ENCODE peak calls at places on chromosomes 6 and 20, in seven cellular contexts. O is adrenal gland, D is uterus, H is body of pancreas, I is sigmoid colon, M is HCT116, K is IMR-90. Z is an unnamed sample. For H3K36me3, the result is how much of the 10 kb centered on the place peaks cover.

GRCh38 chr6:31712296-31712695 is 2.9 kb upstream of the LY6G6D start:
- DNase-seq in O (no peak), D (no peak), K (no peak), H (no peak), M (no peak), I (no peak), Z (no peak)

GRCh38 chr6:149107973-149108372 is 209.5 kb upstream of the TAB2 start:
- DNase-seq in M (no peak), O (no peak), D (no peak), I (no peak), K (no peak), H (no peak), Z (no peak)

GRCh38 chr6:3919130-3919628 is 70.0 kb downstream of the FAM50B start:
- DNase-seq in H (no peak), K (peak), D (no peak), I (no peak), O (no peak), M (no peak), Z (peak)

GRCh38 chr6:109660526-109660925 is 30.5 kb downstream of the AK9 start:
- DNase-seq in O (no peak), D (no peak), H (no peak), I (no peak), M (no peak), K (no peak), Z (no peak)

GRCh38 chr6:10383312-10384063 is 31.4 kb downstream of the TFAP2A start:
- DNase-seq in H (no peak), I (no peak), K (no peak), M (peak), O (no peak), D (no peak), Z (no peak)

GRCh38 chr6:25635886-25636317 is 16.1 kb upstream of the SCGN start:
- DNase-seq in M (no peak), I (no peak), D (no peak), H (no peak), O (no peak), K (no peak), Z (no peak)

GRCh38 chr20:9515761-9516657 is 1.6 kb downstream of the LAMP5 start:
- DNase-seq in M (peak), D (no peak), H (no peak), K (no peak), I (no peak), O (peak), Z (peak)

GRCh38 chr20:32521780-32522524 is 63.2 kb downstream of the NOL4L start:
- DNase-seq in I (peak), D (peak), K (peak), O (peak), M (peak), H (peak), Z (peak)

GRCh38 chr6:140105857-140106256 is 731.4 kb upstream of the CITED2 start:
- DNase-seq in H (no peak), K (no peak), I (no peak), M (peak), D (peak), O (peak), Z (peak)

GRCh38 chr6:116010400-116011095 is 50.1 kb downstream of the FRK start:
- DNase-seq in M (peak), O (peak), H (peak), D (peak), I (peak), K (peak), Z (peak)

GRCh38 chr6:4910060-4910746 is 93.6 kb downstream of the RPP40 start:
- DNase-seq in D (no peak), I (no peak), K (no peak), H (no peak), O (no peak), M (no peak), Z (peak)

GRCh38 chr20:37233471-37234253 is 28.0 kb downstream of the GHRH start:
- DNase-seq in H (no peak), D (no peak), M (no peak), I (no peak), K (no peak), O (no peak), Z (no peak)

GRCh38 chr6:45930419-45931059 is 85.1 kb downstream of the CLIC5 start:
- DNase-seq in D (peak), M (peak), I (no peak), K (peak), H (peak), O (peak), Z (peak)

GRCh38 chr6:149223934-149224333 is 93.6 kb upstream of the TAB2 start:
- DNase-seq in H (no peak), D (no peak), M (no peak), K (no peak), O (no peak), I (no peak), Z (no peak)

GRCh38 chr20:48851579-48851978 is 23.8 kb upstream of the PREX1 start:
- DNase-seq in M (no peak), K (no peak), O (no peak), I (no peak), H (no peak), D (no peak), Z (no peak)

GRCh38 chr6:55276745-55277627 is 50.3 kb upstream of the GFRAL start:
- DNase-seq in M (peak), H (peak), O (peak), I (no peak), D (peak), K (peak), Z (peak)

GRCh38 chr20:23079926-23080325 is 6.2 kb downstream of the CD93 start:
- DNase-seq in H (no peak), M (no peak), O (no peak), K (no peak), I (no peak), D (no peak), Z (no peak)

GRCh38 chr6:24836116-24836515 is 37.4 kb upstream of the ARMH2 start:
- DNase-seq in O (no peak), H (no peak), K (no peak), M (no peak), D (no peak), I (no peak), Z (no peak)

GRCh38 chr6:26543953-26544352 is 5.8 kb downstream of the HMGN4 start:
- DNase-seq in O (no peak), K (peak), I (no peak), M (no peak), D (no peak), H (no peak), Z (no peak)

GRCh38 chr20:62370115-62370806 is 3.1 kb upstream of the LAMA5 start:
- DNase-seq in I (no peak), O (peak), M (no peak), D (no peak), K (peak), H (no peak), Z (no peak)

GRCh38 chr20:3706774-3707507 is 5.5 kb downstream of the SIGLEC1 start:
- DNase-seq in O (peak), H (peak), K (peak), D (no peak), M (no peak), I (no peak), Z (peak)

GRCh38 chr20:57061058-57061900 is 205.2 kb downstream of the BMP7 start:
- DNase-seq in I (peak), M (no peak), H (no peak), O (no peak), D (peak), K (no peak), Z (peak)

GRCh38 chr6:4504700-4505099 is 271.5 kb upstream of the CDYL start:
- DNase-seq in D (no peak), M (no peak), I (no peak), K (no peak), O (no peak), H (no peak), Z (no peak)

GRCh38 chr20:47273591-47274235 is 82.8 kb downstream of the ZMYND8 start:
- DNase-seq in O (no peak), I (no peak), K (peak), D (no peak), H (no peak), M (no peak), Z (no peak)

GRCh38 chr6:113879186-113880096 is 22.3 kb downstream of the MARCKS start:
- DNase-seq in D (peak), M (peak), O (peak), H (peak), K (peak), I (peak), Z (peak)

GRCh38 chr6:127460465-127460864 is 1.3 kb upstream of the KIAA0408 start:
- DNase-seq in D (no peak), K (no peak), M (no peak), H (no peak), O (no peak), I (no peak), Z (no peak)

GRCh38 chr6:2725364-2725988 is 25.2 kb downstream of the MYLK4 start:
- DNase-seq in K (no peak), I (no peak), M (no peak), H (no peak), D (no peak), O (no peak), Z (no peak)

GRCh38 chr20:60694763-60695162 is 557.3 kb upstream of the CDH4 start:
- DNase-seq in D (no peak), O (no peak), I (no peak), K (peak), M (no peak), H (no peak), Z (no peak)

GRCh38 chr6:71537717-71538116 is 249.1 kb downstream of the OGFRL1 start:
- DNase-seq in K (peak), O (no peak), M (no peak), I (no peak), D (no peak), H (no peak), Z (no peak)

GRCh38 chr20:48282591-48283228 is 497.4 kb upstream of the SULF2 start:
- DNase-seq in K (no peak), I (no peak), D (no peak), H (no peak), M (no peak), O (no peak), Z (no peak)

GRCh38 chr6:27866370-27867050 is 45.7 kb downstream of the OR2B2 start:
- DNase-seq in O (no peak), H (no peak), I (no peak), M (no peak), D (no peak), K (peak), Z (no peak)

GRCh38 chr6:121686611-121687023 is 251.2 kb downstream of the GJA1 start:
- DNase-seq in D (no peak), M (no peak), I (no peak), H (no peak), K (no peak), O (no peak), Z (peak)

GRCh38 chr6:163748886-163749285 is 334.4 kb downstream of the QKI start:
- DNase-seq in H (no peak), M (no peak), K (no peak), O (no peak), I (no peak), D (no peak), Z (no peak)

GRCh38 chr6:47073125-47074110 is 31.3 kb upstream of the ADGRF1 start:
- DNase-seq in K (no peak), D (no peak), M (peak), H (no peak), O (no peak), I (no peak), Z (no peak)

GRCh38 chr6:21987501-21987957 is 309.3 kb downstream of the PRL start:
- DNase-seq in D (peak), M (peak), I (peak), O (peak), K (peak), H (peak), Z (peak)

GRCh38 chr20:42082611-42083010 is 464.4 kb upstream of the CHD6 start:
- DNase-seq in D (no peak), O (peak), K (peak), I (no peak), H (peak), M (no peak), Z (peak)

GRCh38 chr6:6704423-6705060 is 116.0 kb downstream of the LY86 start:
- DNase-seq in M (no peak), O (no peak), K (no peak), H (no peak), I (no peak), D (no peak), Z (no peak)

GRCh38 chr6:150169609-150170008 is 26.8 kb downstream of the PPP1R14C start:
- DNase-seq in O (no peak), M (peak), H (no peak), K (peak), I (no peak), D (no peak), Z (no peak)

GRCh38 chr6:134376785-134377184 is 58.9 kb upstream of the SGK1 start:
- DNase-seq in O (no peak), I (no peak), H (no peak), D (no peak), M (no peak), K (no peak), Z (no peak)

DNA sequence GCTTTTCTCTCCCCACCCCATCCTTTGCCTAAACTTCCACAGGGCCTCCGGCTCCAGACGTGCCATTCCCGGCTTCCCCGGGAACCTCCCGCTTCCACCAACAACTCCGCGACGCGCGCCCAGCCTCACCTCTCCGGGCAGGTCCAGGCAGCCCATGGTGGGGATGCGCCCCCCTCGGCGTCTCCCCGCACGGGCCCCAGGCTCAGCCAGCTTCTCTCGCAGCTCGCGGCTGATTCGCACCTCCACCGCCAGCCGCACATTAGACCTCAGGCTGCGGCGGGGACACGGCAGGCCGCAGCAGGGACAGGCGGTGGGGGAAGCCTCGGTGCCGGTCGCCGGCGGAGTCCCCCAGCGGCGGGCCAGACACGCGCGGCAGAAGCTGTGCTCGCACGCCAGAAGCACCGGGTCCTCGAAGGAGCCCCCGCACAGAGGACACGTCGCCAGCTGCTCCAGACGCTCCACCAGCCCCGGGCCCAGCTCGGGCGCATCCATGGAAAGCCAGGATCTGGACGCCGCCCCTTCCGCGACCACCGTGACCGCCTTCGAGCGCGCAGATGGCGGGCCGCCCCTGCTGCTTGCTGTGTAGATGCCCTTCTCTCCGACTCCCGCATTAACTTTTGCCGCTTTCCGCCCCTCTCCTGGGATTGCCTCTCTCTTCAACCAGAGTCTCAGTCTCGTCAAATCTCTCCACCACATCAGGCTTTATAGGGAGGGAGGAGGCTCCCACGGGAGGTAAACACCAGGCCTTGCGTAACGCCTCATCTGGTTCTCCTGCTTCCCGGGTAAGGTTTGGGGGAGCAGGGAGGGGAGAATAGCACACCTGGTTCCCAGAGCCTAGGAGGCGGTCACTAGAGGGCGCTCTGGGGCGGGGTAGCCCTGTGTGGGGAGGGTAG is at the start of gene RNF39:
- DNase-seq in M (no peak), O (no peak), K (no peak), D (no peak), I (no peak), H (no peak), Z (no peak)
- TF ChIP-seq POLR2A in M (no peak), O (no peak), K (no peak), D (no peak), I (no peak), H (peak), Z (no peak)

GRCh38 chr20:25215521-25215920 is 20.0 kb downstream of the ENTPD6 start:
- DNase-seq in I (no peak), O (no peak), M (no peak), K (no peak), D (peak), H (no peak), Z (no peak)
- H3K36me3 ChIP-seq in I (under half), O (under half), M (under half), K (under half), D (under half), H (under half), Z (half or more)

GRCh38 chr20:50957798-50958732 is at the start of gene DPM1:
- DNase-seq in K (peak), I (peak), H (peak), D (peak), M (no peak), O (peak), Z (peak)
- TF ChIP-seq POLR2A in K (peak), I (peak), H (peak), D (no peak), M (peak), O (peak), Z (peak)

GRCh38 chr6:14874975-14875677 is 370.7 kb upstream of the JARID2 start:
- DNase-seq in K (no peak), I (no peak), D (no peak), O (no peak), M (no peak), H (no peak), Z (no peak)
- H3K36me3 ChIP-seq in K (under half), I (under half), D (under half), O (under half), M (under half), H (under half), Z (under half)

GRCh38 chr6:85390105-85390728 is 59.7 kb upstream of the NT5E start:
- DNase-seq in I (no peak), M (no peak), K (peak), O (no peak), H (no peak), D (no peak), Z (no peak)
- TF ChIP-seq POLR2A in I (no peak), M (no peak), K (no peak), O (no peak), H (no peak), D (no peak), Z (no peak)

GRCh38 chr20:46055269-46055668 is 26.3 kb downstream of the SLC12A5 start:
- DNase-seq in H (no peak), K (no peak), O (no peak), D (no peak), I (peak), M (no peak), Z (no peak)
- H3K36me3 ChIP-seq in H (under half), K (under half), O (under half), D (under half), I (under half), M (under half), Z (under half)

GRCh38 chr6:41780623-41781301 is at the start of gene PRICKLE4:
- DNase-seq in H (peak), I (peak), O (peak), M (no peak), D (peak), K (no peak), Z (peak)

GRCh38 chr6:41781302-41781711 is 725 bp downstream of the PRICKLE4 start:
- DNase-seq in O (no peak), H (peak), I (no peak), D (peak), M (no peak), K (no peak), Z (peak)

GRCh38 chr6:41778895-41779294 is 805 bp downstream of the FRS3 start:
- DNase-seq in O (no peak), H (no peak), K (no peak), D (no peak), M (no peak), I (no peak), Z (no peak)

GRCh38 chr6:41779336-41779735 is 364 bp downstream of the FRS3 start:
- DNase-seq in O (no peak), D (no peak), H (no peak), K (no peak), I (no peak), M (no peak), Z (no peak)

DNA sequence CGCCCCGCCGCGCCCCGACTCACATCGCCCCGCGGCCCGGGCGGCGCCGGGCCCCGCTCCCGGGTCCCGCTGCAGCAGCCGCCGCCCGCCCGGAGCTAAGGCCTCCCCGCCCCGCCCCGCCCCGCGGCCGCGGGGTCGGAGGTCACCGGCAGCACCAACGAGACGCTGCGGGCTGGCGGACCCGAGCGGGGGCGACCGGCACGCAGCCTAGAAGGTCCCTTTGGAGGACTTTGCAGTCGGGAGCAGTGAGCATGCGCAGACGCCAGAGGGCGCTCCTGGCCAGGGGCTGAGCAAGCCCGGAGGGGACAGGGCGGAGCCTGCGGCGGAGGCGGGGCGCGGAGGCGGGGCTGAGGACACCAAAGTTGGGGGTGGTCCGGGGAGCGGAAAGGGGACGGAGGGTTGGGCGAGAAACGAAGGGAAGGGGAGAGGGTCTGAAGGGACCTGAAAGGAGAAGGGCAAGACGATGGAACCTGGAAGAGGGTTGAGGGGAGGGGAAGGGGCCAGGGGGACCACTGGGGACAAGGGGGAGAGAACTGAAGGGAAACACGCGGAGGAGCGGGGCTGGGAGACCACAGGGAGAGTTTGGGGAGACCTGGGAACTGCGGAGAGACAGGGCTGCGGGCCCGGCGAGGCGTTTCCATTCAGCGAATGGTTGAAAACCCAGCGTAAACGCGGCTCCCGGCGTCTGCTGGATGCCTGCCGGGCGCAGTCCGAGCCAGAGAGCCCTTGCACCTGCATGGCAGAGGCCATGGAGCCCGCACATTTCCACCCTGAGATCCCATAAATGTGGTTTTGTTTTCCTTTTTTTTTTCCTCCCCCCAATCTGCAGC is at the start of gene FRS3:
- DNase-seq in H (peak), O (peak), K (peak), D (peak), I (peak), M (peak), Z (peak)
- TF ChIP-seq POLR2A in H (peak), O (no peak), K (no peak), D (peak), I (no peak), M (no peak), Z (peak)

GRCh38 chr6:44228836-44229235 is 5.4 kb downstream of the SLC29A1 start:
- DNase-seq in K (no peak), H (no peak), D (no peak), M (no peak), O (no peak), I (no peak), Z (no peak)
- H3K36me3 ChIP-seq in K (under half), H (under half), D (under half), M (under half), O (under half), I (under half), Z (under half)